ENCODE peak calls at places on chromosomes 12 and 14, in eight cellular contexts. O is kidney epithelial cell; R is skeletal muscle cell; S is NCI-H345; I is WTC11; A is activated naive CD8-positive, alpha-beta T cell treated with anti-CD3 and anti-CD28 coated beads, Interleukin-2, amount 50 U/mL, for 24 hours; J is NCI-H2081; M is mucosa of descending colon. H is an unnamed sample.

GRCh38 chr12:83666690-83667089 is 980.0 kb downstream of the TMTC2 start:
- DNase-seq in M (no peak), S (no peak), R (no peak), O (no peak), I (no peak), A (no peak), J (no peak), H (no peak)

GRCh38 chr14:63857467-63858030 is 4.7 kb downstream of the SYNE2 start:
- DNase-seq in M (no peak), I (no peak), R (no peak), S (no peak), A (peak), J (peak), O (no peak), H (no peak)

GRCh38 chr14:95256776-95257060 is 63.0 kb downstream of the CLMN start:
- DNase-seq in I (no peak), A (no peak), S (no peak), R (no peak), J (no peak), M (no peak), O (no peak), H (no peak)

GRCh38 chr14:41636492-41637392 is 30.1 kb downstream of the LRFN5 start:
- DNase-seq in O (no peak), A (no peak), S (no peak), M (no peak), I (no peak), R (no peak), J (no peak), H (no peak)

GRCh38 chr14:104426771-104427125 is 152.8 kb upstream of the C14orf180 start:
- DNase-seq in O (no peak), S (no peak), I (no peak), J (no peak), R (no peak), M (no peak), A (no peak), H (no peak)

GRCh38 chr14:32950584-32950983 is 11.9 kb downstream of the NPAS3 start:
- DNase-seq in I (no peak), M (no peak), O (no peak), J (no peak), R (no peak), A (no peak), S (no peak), H (no peak)

GRCh38 chr12:92290881-92291280 is 145.2 kb upstream of the BTG1 start:
- DNase-seq in I (no peak), S (no peak), J (no peak), O (no peak), A (no peak), M (no peak), R (no peak), H (no peak)

GRCh38 chr12:41250748-41251147 is 62.6 kb downstream of the PDZRN4 start:
- DNase-seq in A (no peak), S (no peak), O (no peak), M (no peak), J (no peak), I (no peak), R (no peak), H (no peak)

GRCh38 chr14:66288511-66288910 is 197.7 kb upstream of the CCDC196 start:
- DNase-seq in M (no peak), J (no peak), O (peak), I (no peak), R (no peak), A (no peak), S (no peak), H (no peak)

GRCh38 chr12:29537292-29537691 is 39.8 kb upstream of the OVCH1 start:
- DNase-seq in R (no peak), J (no peak), M (no peak), A (no peak), I (no peak), S (no peak), O (no peak), H (no peak)

GRCh38 chr12:105289114-105289904 is 41.2 kb upstream of the C12orf75 start:
- DNase-seq in O (peak), A (no peak), R (no peak), I (no peak), M (no peak), S (no peak), J (no peak), H (no peak)

GRCh38 chr12:128761305-128761880 is 62.4 kb downstream of the SLC15A4 start:
- DNase-seq in M (no peak), J (no peak), R (no peak), I (no peak), A (no peak), S (no peak), O (peak), H (no peak)

GRCh38 chr14:75978249-75978731 is 3.5 kb downstream of the TGFB3 start:
- DNase-seq in I (no peak), M (peak), J (no peak), R (no peak), S (no peak), A (no peak), O (no peak), H (peak)

GRCh38 chr12:60539592-60539991 is 943.8 kb downstream of the SLC16A7 start:
- DNase-seq in R (no peak), I (no peak), S (no peak), M (no peak), A (no peak), O (no peak), J (no peak), H (no peak)

GRCh38 chr14:92560106-92560865 is 46.7 kb downstream of the RIN3 start:
- DNase-seq in O (no peak), A (no peak), I (no peak), S (no peak), J (no peak), R (no peak), M (no peak), H (no peak)

GRCh38 chr12:81176796-81177195 is 98.9 kb downstream of the ACSS3 start:
- DNase-seq in J (no peak), I (no peak), S (no peak), O (no peak), M (no peak), R (no peak), A (no peak), H (no peak)

GRCh38 chr14:22691171-22691570 is 47.0 kb upstream of the OR6J1 start:
- DNase-seq in O (peak), A (no peak), R (peak), M (no peak), I (no peak), J (no peak), S (no peak), H (no peak)

GRCh38 chr14:54187439-54187838 is 209.4 kb upstream of the CDKN3 start:
- DNase-seq in A (no peak), O (no peak), I (no peak), R (no peak), S (peak), M (no peak), J (no peak), H (no peak)

GRCh38 chr14:50559990-50560928 is at the start of gene ATL1:
- DNase-seq in S (peak), R (peak), O (no peak), J (peak), M (peak), I (peak), A (peak), H (peak)

GRCh38 chr12:92955997-92956663 is 27.0 kb upstream of the EEA1 start:
- DNase-seq in M (no peak), O (no peak), S (no peak), J (no peak), I (no peak), R (peak), A (no peak), H (no peak)

GRCh38 chr12:104002686-104003085 is 37.0 kb downstream of the TDG start:
- DNase-seq in R (no peak), I (no peak), O (no peak), A (no peak), M (no peak), J (no peak), S (no peak), H (no peak)

GRCh38 chr14:85313801-85314207 is 216.1 kb upstream of the FLRT2 start:
- DNase-seq in A (no peak), R (no peak), J (no peak), S (no peak), O (no peak), M (no peak), I (no peak), H (no peak)

GRCh38 chr12:40312982-40313576 is 88.3 kb downstream of the LRRK2 start:
- DNase-seq in A (no peak), J (no peak), S (peak), O (no peak), I (no peak), R (no peak), M (no peak), H (no peak)

GRCh38 chr12:65889144-65889880 is 65.0 kb downstream of the HMGA2 start:
- DNase-seq in S (no peak), M (no peak), J (no peak), R (no peak), A (no peak), I (no peak), O (no peak), H (no peak)

GRCh38 chr12:104421343-104421742 is 35.4 kb upstream of the CHST11 start:
- DNase-seq in I (no peak), M (no peak), S (no peak), J (no peak), A (no peak), O (no peak), R (no peak), H (no peak)

GRCh38 chr14:102580552-102581110 is 11.8 kb upstream of the RCOR1 start:
- DNase-seq in A (no peak), M (peak), J (no peak), I (no peak), O (no peak), R (no peak), S (no peak), H (no peak)

GRCh38 chr12:71585218-71585617 is 78.4 kb downstream of the ZFC3H1 start:
- DNase-seq in R (no peak), J (no peak), A (no peak), O (no peak), S (no peak), M (no peak), I (no peak), H (no peak)

GRCh38 chr12:40738856-40739255 is 46.6 kb downstream of the CNTN1 start:
- DNase-seq in J (no peak), S (no peak), A (no peak), O (no peak), R (no peak), M (no peak), I (no peak), H (no peak)

GRCh38 chr12:107461222-107461980 is 224.2 kb upstream of the PWP1 start:
- DNase-seq in S (peak), O (peak), A (no peak), J (peak), I (no peak), M (no peak), R (peak), H (no peak)

GRCh38 chr12:72274926-72275325 is 2.8 kb downstream of the TRHDE start:
- DNase-seq in R (peak), I (no peak), S (no peak), M (no peak), A (no peak), J (no peak), O (no peak), H (no peak)

GRCh38 chr14:71429900-71430299 is 502.3 kb upstream of the RGS6 start:
- DNase-seq in M (no peak), I (no peak), O (no peak), R (no peak), S (no peak), A (no peak), J (no peak), H (no peak)

GRCh38 chr12:39490500-39491276 is 47.8 kb upstream of the KIF21A start:
- DNase-seq in M (no peak), R (peak), S (no peak), J (no peak), O (peak), I (no peak), A (no peak), H (no peak)

GRCh38 chr12:111995782-111996480 is 17.0 kb downstream of the TMEM116 start:
- DNase-seq in J (no peak), R (no peak), I (no peak), O (no peak), S (no peak), M (no peak), A (no peak), H (no peak)

GRCh38 chr14:77303417-77304156 is 17.1 kb downstream of the POMT2 start:
- DNase-seq in O (peak), I (no peak), R (peak), J (peak), A (peak), M (no peak), S (peak), H (no peak)

GRCh38 chr14:54488318-54488645 is 498 bp downstream of the GMFB start:
- DNase-seq in J (no peak), O (no peak), R (no peak), I (no peak), M (no peak), S (no peak), A (no peak), H (no peak)

GRCh38 chr12:109896188-109896587 is 3.9 kb upstream of the TCHP start:
- DNase-seq in R (no peak), S (no peak), O (no peak), J (no peak), I (no peak), A (no peak), M (no peak), H (no peak)

GRCh38 chr12:110080410-110080809 is 32.1 kb upstream of the C12orf76 start:
- DNase-seq in I (no peak), O (no peak), R (no peak), J (no peak), S (no peak), A (no peak), M (no peak), H (no peak)

GRCh38 chr12:91105807-91106206 is 5.5 kb downstream of the LUM start:
- DNase-seq in A (no peak), I (no peak), O (no peak), M (no peak), S (no peak), J (no peak), R (no peak), H (no peak)